ENCODE peak calls at places on chromosomes 1 and 21, in six cellular contexts. A, C, S, P, J and Z are unnamed samples.

GRCh38 chr1:235612761-235613160 is 36.8 kb downstream of the GNG4 start:
- DNase-seq in P (no peak), A (no peak), J (no peak), S (no peak), C (no peak), Z (no peak)

GRCh38 chr1:248359415-248359814 is 2.0 kb upstream of the OR2T4 start:
- DNase-seq in S (no peak), C (no peak), A (no peak), J (no peak), P (no peak), Z (no peak)

GRCh38 chr1:198623920-198624647 is 14.8 kb upstream of the PTPRC start:
- DNase-seq in A (no peak), J (no peak), P (no peak), C (no peak), S (no peak), Z (no peak)

GRCh38 chr1:2279210-2279639 is 51.1 kb downstream of the SKI start:
- DNase-seq in J (peak; percentile 99), S (peak; percentile 84), P (no peak), A (no peak), C (peak; percentile 95), Z (no peak)

GRCh38 chr1:116690809-116691323 is 23.3 kb upstream of the IGSF3 start:
- DNase-seq in C (no peak), J (no peak), A (no peak), S (no peak), P (no peak), Z (no peak)

GRCh38 chr1:156429308-156430060 is 60.5 kb downstream of the RHBG start:
- DNase-seq in A (no peak), C (peak; percentile 84), P (no peak), S (no peak), J (peak; percentile 66), Z (no peak)

GRCh38 chr1:85504417-85504816 is 39.5 kb upstream of the DDAH1 start:
- DNase-seq in J (no peak), A (no peak), S (no peak), P (no peak), C (no peak), Z (no peak)

GRCh38 chr1:22208973-22209378 is 66.1 kb upstream of the WNT4 start:
- DNase-seq in C (peak; percentile 65), A (no peak), P (no peak), S (no peak), J (no peak), Z (no peak)

GRCh38 chr1:52913537-52913936 is 8.0 kb downstream of the ECHDC2 start:
- DNase-seq in S (peak; percentile 45), C (peak; percentile 70), A (no peak), J (peak; percentile 80), P (no peak), Z (no peak)

GRCh38 chr1:60265560-60266535 is 192.3 kb upstream of the C1orf87 start:
- DNase-seq in S (no peak), P (peak; percentile 1), A (no peak), J (no peak), C (no peak), Z (no peak)

GRCh38 chr1:151825811-151826660 is 5.6 kb downstream of the RORC start:
- DNase-seq in P (no peak), S (no peak), A (no peak), C (peak; percentile 68), J (peak; percentile 65), Z (no peak)

GRCh38 chr1:39178541-39179431 is 25.7 kb upstream of the MACF1 start:
- DNase-seq in J (no peak), C (no peak), S (peak; percentile 66), P (peak; percentile 83), A (peak; percentile 89), Z (no peak)

GRCh38 chr1:113156368-113156767 is 83.4 kb downstream of the LRIG2 start:
- DNase-seq in P (no peak), J (no peak), S (no peak), C (no peak), A (no peak), Z (no peak)

GRCh38 chr21:15242906-15243305 is 178.1 kb upstream of the NRIP1 start:
- DNase-seq in S (no peak), P (no peak), C (no peak), A (no peak), J (no peak), Z (no peak)

GRCh38 chr1:232221790-232222499 is 408.0 kb downstream of the SIPA1L2 start:
- DNase-seq in C (no peak), A (peak; percentile 64), P (peak; percentile 91), J (no peak), S (no peak), Z (no peak)

GRCh38 chr1:243850368-243851128 is 505 bp upstream of the AKT3 start:
- DNase-seq in J (peak; percentile 90), S (peak; percentile 87), P (peak; percentile 67), C (peak; percentile 93), A (peak; percentile 91), Z (peak; percentile 88)

GRCh38 chr1:10528066-10529014 is 53.6 kb downstream of the PEX14 start:
- DNase-seq in A (peak; percentile 60), J (no peak), C (peak; percentile 55), S (peak; percentile 24), P (peak; percentile 85), Z (no peak)

GRCh38 chr1:238487931-238488330 is 597.2 kb upstream of the ZP4 start:
- DNase-seq in P (no peak), C (no peak), J (no peak), S (no peak), A (no peak), Z (no peak)

GRCh38 chr1:93701619-93702018 is 20.0 kb upstream of the BCAR3 start:
- DNase-seq in J (no peak), P (peak; percentile 100), C (peak; percentile 63), A (peak; percentile 93), S (no peak), Z (no peak)

GRCh38 chr1:56797079-56797685 is 22.0 kb downstream of the FYB2 start:
- DNase-seq in J (no peak), C (no peak), S (no peak), P (peak; percentile 31), A (no peak), Z (no peak)

GRCh38 chr21:44464351-44464750 is 9.0 kb downstream of the LRRC3 start:
- DNase-seq in J (no peak), C (no peak), S (no peak), P (no peak), A (no peak), Z (no peak)

GRCh38 chr1:55347786-55348185 is 132.6 kb upstream of the USP24 start:
- DNase-seq in S (no peak), J (no peak), A (no peak), P (no peak), C (no peak), Z (no peak)

GRCh38 chr1:17335821-17336718 is 28.1 kb downstream of the PADI4 start:
- DNase-seq in S (peak; percentile 84), P (peak; percentile 61), J (peak; percentile 94), C (peak; percentile 94), A (peak; percentile 56), Z (no peak)

GRCh38 chr1:23838401-23838866 is 13.2 kb upstream of the HMGCL start:
- DNase-seq in A (peak; percentile 47), S (peak; percentile 66), C (peak; percentile 83), J (peak; percentile 72), P (peak; percentile 65), Z (peak; percentile 73)

GRCh38 chr1:160741092-160741501 is 2.0 kb downstream of the SLAMF7 start:
- DNase-seq in C (no peak), P (no peak), J (no peak), A (no peak), S (no peak), Z (no peak)

GRCh38 chr1:160738266-160738665 is 781 bp upstream of the SLAMF7 start:
- DNase-seq in C (no peak), S (no peak), J (no peak), P (no peak), A (no peak), Z (no peak)

GRCh38 chr1:160741597-160742348 is 2.7 kb downstream of the SLAMF7 start:
- DNase-seq in J (peak; percentile 41), A (no peak), P (no peak), C (peak; percentile 64), S (no peak), Z (no peak)

GRCh38 chr1:160740133-160740688 is 1.2 kb downstream of the SLAMF7 start:
- DNase-seq in J (no peak), C (no peak), A (no peak), S (no peak), P (no peak), Z (no peak)

GRCh38 chr1:160739098-160739511 is at the start of gene SLAMF7:
- DNase-seq in J (no peak), A (peak; percentile 10), P (peak; percentile 55), C (no peak), S (no peak), Z (no peak)
- H3K27ac ChIP-seq in J (no peak within 1 kb of the TSS), A (peak within 1 kb of the TSS; percentile 13), P (no peak within 1 kb of the TSS), C (no peak within 1 kb of the TSS), S (no peak within 1 kb of the TSS), Z (no peak within 1 kb of the TSS)

DNA sequence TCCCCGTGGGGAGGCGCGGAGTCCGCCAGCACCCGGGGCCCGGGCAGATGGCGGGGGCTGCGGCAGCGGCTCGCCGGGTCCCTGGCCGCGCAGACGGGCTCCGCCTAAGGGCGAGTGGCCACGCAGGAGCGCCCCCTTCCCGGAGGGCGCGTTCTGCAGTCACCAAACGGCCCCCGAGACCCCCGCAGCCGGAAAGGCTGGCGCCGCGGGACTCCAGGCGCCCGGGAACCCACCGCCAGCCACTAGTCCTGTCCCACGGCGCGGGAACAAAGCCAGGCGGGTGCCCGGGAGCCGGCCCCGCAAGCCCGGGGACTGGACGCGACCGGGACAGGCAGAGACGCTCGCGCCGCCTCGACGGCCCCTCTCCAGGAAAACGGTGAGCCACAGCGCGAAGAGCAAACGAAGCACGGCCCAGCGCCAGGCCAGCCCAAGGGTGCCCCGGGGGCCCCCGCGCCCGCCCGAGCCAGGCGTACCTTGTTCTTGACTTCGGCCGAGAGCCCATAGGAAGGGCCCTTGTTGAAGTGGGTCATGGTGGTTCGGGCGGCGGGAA is 470 bp downstream of the CNN3 start:
- DNase-seq in J (peak; percentile 66), C (peak; percentile 85), P (no peak), S (peak; percentile 79), A (peak; percentile 45), Z (peak; percentile 78)
- TF ChIP-seq CTCF in J (peak; percentile 36), C (peak; percentile 76), P (peak; percentile 62), S (peak; percentile 45), A (peak; percentile 56), Z (peak; percentile 48)

GRCh38 chr1:40753142-40753882 is 30.3 kb upstream of the KCNQ4 start:
- DNase-seq in P (no peak), J (no peak), S (no peak), C (no peak), A (no peak), Z (no peak)
- H3K27ac ChIP-seq in P (no peak overlapping the region), J (no peak overlapping the region), S (no peak overlapping the region), C (no peak overlapping the region), A (no peak overlapping the region), Z (no peak overlapping the region)

DNA sequence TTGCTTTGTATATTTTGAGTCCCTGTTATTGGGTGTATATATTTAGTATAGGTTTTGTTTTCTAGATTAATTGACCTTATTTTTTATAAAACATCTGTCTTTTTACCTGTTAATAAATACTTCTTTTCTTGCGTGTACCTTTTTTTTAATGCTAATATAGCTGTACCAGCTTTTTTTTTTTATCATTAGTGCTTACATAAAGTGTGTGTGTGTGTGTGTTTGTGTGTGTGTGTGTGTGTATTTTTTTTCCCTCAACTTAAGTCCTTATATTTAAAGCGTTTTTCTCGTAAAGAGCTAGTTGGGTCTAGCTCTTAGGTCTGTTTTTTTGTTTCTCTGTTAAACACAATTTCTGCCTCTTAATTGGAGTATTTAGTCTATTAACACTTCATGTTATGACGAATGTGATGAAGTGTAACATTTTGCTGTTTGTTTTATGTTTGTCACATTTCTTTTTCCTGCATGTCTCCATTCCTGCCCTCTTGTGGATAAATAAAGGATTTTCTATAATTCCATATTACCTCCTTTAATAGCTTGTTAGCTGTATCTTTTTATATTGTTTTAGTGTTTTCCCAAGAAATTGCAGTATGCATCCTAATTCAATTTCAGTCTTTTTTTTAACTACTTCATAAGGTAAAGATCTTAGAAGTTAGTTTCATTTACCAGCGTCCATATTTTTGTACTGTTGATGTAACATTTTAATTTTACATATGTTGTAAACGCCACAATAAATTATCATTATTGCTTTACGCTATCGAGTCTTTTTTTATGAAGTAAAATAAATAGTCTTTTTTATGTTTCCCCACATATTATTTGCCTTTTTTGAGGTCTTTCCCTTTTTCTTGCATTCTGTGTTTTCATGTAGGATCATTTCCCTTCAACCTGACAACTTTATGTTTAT is 4.3 kb downstream of the PRMT2 start:
- DNase-seq in P (no peak), C (no peak), S (no peak), A (peak; percentile 34), J (peak; percentile 33), Z (no peak)
- TF ChIP-seq CTCF in P (peak; percentile 64), C (peak; percentile 52), S (peak; percentile 41), A (peak; percentile 38), J (peak; percentile 48), Z (peak; percentile 28)